ENCODE peak calls at places on chromosomes 1 and 21, in four cellular contexts. V is IMR-90, L is colonic mucosa, H is breast epithelium. U is an unnamed sample.

GRCh38 chr1:112325504-112325903 is 70.5 kb upstream of the CTTNBP2NL start:
- DNase-seq in V (no peak), L (no peak), H (no peak), U (no peak)

GRCh38 chr1:196545239-196545638 is 63.0 kb downstream of the KCNT2 start:
- DNase-seq in V (no peak), L (no peak), H (no peak), U (no peak)

GRCh38 chr1:214349781-214350180 is 68.8 kb downstream of the SMYD2 start:
- DNase-seq in V (no peak), L (no peak), H (no peak), U (no peak)

GRCh38 chr1:211332839-211333238 is 6.2 kb downstream of the TRAF5 start:
- DNase-seq in V (peak; percentile 41), L (no peak), H (no peak), U (no peak)

GRCh38 chr1:47444578-47445465 is 7.0 kb downstream of the FOXD2 start:
- DNase-seq in V (peak; percentile 10), L (peak; percentile 77), H (no peak), U (no peak)

GRCh38 chr1:19597463-19598309 is 46.4 kb upstream of the NBL1 start:
- DNase-seq in V (peak; percentile 47), L (peak; percentile 56), H (no peak), U (no peak)

GRCh38 chr1:109832935-109833334 is 69.2 kb upstream of the EPS8L3 start:
- DNase-seq in V (no peak), L (no peak), H (no peak), U (no peak)

GRCh38 chr1:173886746-173887611 is 18.8 kb downstream of the ZBTB37 start:
- DNase-seq in V (no peak), L (no peak), H (no peak), U (no peak)

GRCh38 chr1:242530761-242531160 is 6.3 kb upstream of the PLD5 start:
- DNase-seq in V (no peak), L (no peak), H (no peak), U (no peak)

GRCh38 chr1:49190138-49190537 is 413.4 kb upstream of the BEND5 start:
- DNase-seq in V (no peak), L (no peak), H (no peak), U (no peak)

GRCh38 chr1:157766792-157767191 is 10.1 kb downstream of the FCRL2 start:
- DNase-seq in V (no peak), L (no peak), H (no peak), U (no peak)

GRCh38 chr1:94582578-94582977 is 41.0 kb upstream of the F3 start:
- DNase-seq in V (no peak), L (no peak), H (no peak), U (no peak)

GRCh38 chr1:92968138-92969032 is 7.1 kb upstream of the DIPK1A start:
- DNase-seq in V (no peak), L (no peak), H (no peak), U (no peak)

GRCh38 chr1:41615981-41616380 is 131.5 kb upstream of the EDN2 start:
- DNase-seq in V (no peak), L (no peak), H (no peak), U (no peak)

GRCh38 chr1:2313651-2314296 is 77.6 kb downstream of the MORN1 start:
- DNase-seq in V (no peak), L (no peak), H (no peak), U (no peak)

GRCh38 chr21:29834617-29835016 is 105.2 kb downstream of the GRIK1 start:
- DNase-seq in V (no peak), L (no peak), H (no peak), U (no peak)

GRCh38 chr1:85396194-85396593 is 68.8 kb downstream of the DDAH1 start:
- DNase-seq in V (no peak), L (no peak), H (no peak), U (no peak)

GRCh38 chr1:32361308-32361673 is 994 bp downstream of the FAM229A start:
- DNase-seq in V (no peak), L (no peak), H (no peak), U (no peak)
- H3K4me3 ChIP-seq in V (no peak overlapping the region), L (peak overlapping the region; percentile 47), H (peak overlapping the region; percentile 31), U (peak overlapping the region; percentile 36)

DNA sequence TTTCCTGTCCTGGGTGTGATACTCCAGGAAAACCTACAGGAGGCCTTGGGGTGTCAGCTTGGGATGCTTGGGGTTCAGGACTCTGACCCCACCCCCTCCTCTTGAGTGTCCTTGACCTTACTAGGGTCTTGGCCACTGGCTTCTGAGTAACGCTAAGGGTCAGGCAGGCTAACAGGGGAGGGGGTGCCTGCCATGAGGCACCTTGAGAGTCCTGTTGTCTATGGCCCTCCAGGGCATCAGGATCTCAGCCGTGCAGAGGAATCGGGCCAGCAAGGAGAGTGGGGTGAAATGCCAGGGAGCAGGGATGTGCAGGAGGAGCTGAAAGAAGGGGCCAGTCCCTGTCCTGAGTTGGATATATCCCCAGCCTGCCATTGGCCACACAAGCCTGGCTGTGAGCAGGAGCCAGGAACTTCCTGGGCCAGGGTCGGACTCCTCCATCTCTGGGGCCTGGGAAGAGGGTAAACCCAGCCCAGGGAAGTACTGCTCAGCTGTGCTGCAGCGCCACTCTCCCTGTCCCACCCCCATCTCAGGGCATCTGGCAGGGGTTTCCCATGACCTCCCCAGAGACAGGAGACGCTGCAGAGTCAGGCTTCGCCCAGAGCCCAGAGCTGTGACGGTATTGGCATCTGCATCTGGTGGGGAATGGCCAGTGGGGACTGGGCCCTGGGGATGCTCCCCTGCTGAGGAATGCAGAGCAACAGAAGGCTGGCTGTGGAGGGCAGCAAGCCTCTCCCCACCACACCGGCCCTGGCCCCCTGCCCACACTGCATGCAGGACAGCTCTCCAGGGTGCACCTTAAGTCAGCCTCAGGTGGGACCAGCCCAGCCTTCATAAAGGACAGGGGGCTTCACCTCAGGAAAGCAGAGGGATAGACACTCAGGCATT is 6.3 kb downstream of the KIF21B start:
- DNase-seq in V (no peak), L (no peak), H (no peak), U (no peak)
- H3K4me1 ChIP-seq in V (no peaks in the 10 kb centered on the region), L (peaks cover 32% of the 10 kb centered on the region), H (no peaks in the 10 kb centered on the region), U (no peaks in the 10 kb centered on the region)

GRCh38 chr1:31703431-31704260 is at the start of gene COL16A1:
- DNase-seq in V (peak; percentile 52), L (peak; percentile 65), H (peak; percentile 64), U (peak; percentile 94)

GRCh38 chr1:31702836-31703404 is 897 bp downstream of the COL16A1 start:
- DNase-seq in V (peak; percentile 9), L (no peak), H (no peak), U (no peak)

GRCh38 chr1:31700468-31701136 is 3.2 kb downstream of the COL16A1 start:
- DNase-seq in V (no peak), L (no peak), H (no peak), U (no peak)

GRCh38 chr1:31699341-31699891 is 4.4 kb downstream of the COL16A1 start:
- DNase-seq in V (no peak), L (no peak), H (peak; percentile 37), U (no peak)

DNA sequence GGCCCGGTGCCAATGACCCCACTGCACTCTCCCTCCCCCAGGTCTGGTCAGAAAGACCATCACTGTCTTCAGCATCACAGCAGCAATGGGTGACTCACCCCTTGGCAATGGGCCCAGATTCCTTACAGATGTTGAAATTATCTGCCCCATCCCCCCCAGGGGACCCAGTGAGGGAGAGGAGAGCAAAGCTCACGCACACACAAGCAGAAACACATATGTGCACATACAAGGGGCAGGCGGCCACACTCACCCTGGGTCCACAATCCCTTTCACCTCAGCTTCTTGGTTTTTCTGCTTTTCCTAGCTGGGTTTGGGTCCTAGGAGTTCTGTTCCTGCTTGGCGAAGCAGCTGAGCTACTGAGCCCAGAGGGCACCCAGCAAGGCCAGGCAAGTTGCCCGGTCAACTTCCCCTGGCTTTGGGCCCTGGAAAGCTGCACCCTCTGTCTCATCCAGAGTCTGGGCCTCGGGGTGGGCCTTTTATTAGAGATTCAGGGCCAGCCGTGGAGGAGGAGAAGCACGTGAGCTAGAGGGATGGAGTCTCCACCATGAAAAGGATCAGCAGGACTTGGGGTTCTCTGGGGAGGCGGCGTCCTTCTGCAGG is 2.6 kb downstream of the COL16A1 start:
- DNase-seq in V (peak; percentile 98), L (peak; percentile 81), H (peak; percentile 97), U (peak; percentile 96)
- H3K27ac ChIP-seq in V (peak overlapping the region; percentile 88), L (peak overlapping the region; percentile 62), H (peak overlapping the region; percentile 93), U (peak overlapping the region; percentile 83)

GRCh38 chr1:185360714-185361113 is 43.7 kb upstream of the IVNS1ABP start:
- DNase-seq in V (peak; percentile 50), L (no peak), H (no peak), U (no peak)
- H3K4me3 ChIP-seq in V (no peak overlapping the region), L (no peak overlapping the region), H (no peak overlapping the region), U (no peak overlapping the region)

DNA sequence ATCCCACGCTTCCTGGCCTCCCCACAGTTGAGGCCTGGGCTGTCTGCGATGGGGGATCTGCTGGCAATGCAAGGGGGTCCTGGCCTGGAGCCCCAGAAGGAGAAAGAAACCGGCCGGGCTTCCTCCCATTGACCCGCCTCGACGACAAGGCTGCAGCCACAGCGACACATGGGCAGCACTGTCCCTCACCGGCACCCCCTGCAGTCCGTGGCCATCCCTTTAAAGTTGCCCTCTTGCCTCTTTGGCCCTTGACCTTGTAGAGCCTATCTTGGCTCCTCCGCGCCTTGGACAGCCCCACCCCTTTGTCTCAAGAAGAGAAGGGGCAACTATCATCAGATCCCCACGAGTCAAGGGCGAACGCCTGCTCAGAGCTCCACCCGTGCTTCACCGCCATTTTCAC is 106.0 kb downstream of the CASZ1 start:
- DNase-seq in V (no peak), L (no peak), H (no peak), U (no peak)
- H3K4me1 ChIP-seq in V (peaks cover 7% of the 10 kb centered on the region), L (peaks cover 44% of the 10 kb centered on the region), H (peaks cover 9% of the 10 kb centered on the region), U (peaks cover 82% of the 10 kb centered on the region)

U was measured in tibial artery.